ENCODE peak calls at places on chromosomes 7 and 10, in four cellular contexts. I is HCT116, J is HepG2, H is SK-N-SH. R is an unnamed sample.

GRCh38 chr10:129768437-129769355 is 195.4 kb downstream of the EBF3 start:
- DNase-seq in I (no peak), J (no peak), H (no peak), R (no peak)

GRCh38 chr7:101124376-101125056 is 2.4 kb upstream of the SERPINE1 start:
- DNase-seq in I (no peak), J (peak; percentile 84), H (no peak), R (no peak)

GRCh38 chr10:14063531-14064317 is 267.0 kb downstream of the FRMD4A start:
- DNase-seq in I (no peak), J (no peak), H (no peak), R (no peak)

GRCh38 chr10:46551701-46552525 is 4.5 kb downstream of the GPRIN2 start:
- DNase-seq in I (no peak), J (no peak), H (no peak), R (no peak)

GRCh38 chr7:130904792-130905191 is 170.8 kb upstream of the KLF14 start:
- DNase-seq in I (no peak), J (no peak), H (no peak), R (no peak)

GRCh38 chr10:62637249-62638061 is 167.1 kb upstream of the ADO start:
- DNase-seq in I (no peak), J (peak; percentile 7), H (no peak), R (no peak)

GRCh38 chr10:35940067-35940989 is 298.2 kb upstream of the FZD8 start:
- DNase-seq in I (no peak), J (no peak), H (no peak), R (no peak)

GRCh38 chr10:15515207-15515606 is 144.1 kb upstream of the FAM171A1 start:
- DNase-seq in I (no peak), J (no peak), H (no peak), R (no peak)

GRCh38 chr7:37081436-37081835 is 357.1 kb upstream of the AOAH start:
- DNase-seq in I (no peak), J (no peak), H (no peak), R (no peak)

GRCh38 chr7:73770002-73770859 is at the start of gene CLDN3:
- DNase-seq in I (peak; percentile 73), J (no peak), H (peak; percentile 82), R (no peak)

GRCh38 chr7:137829337-137829992 is 17.3 kb downstream of the DGKI start:
- DNase-seq in I (no peak), J (no peak), H (no peak), R (no peak)

GRCh38 chr7:101971457-101971856 is 154.0 kb downstream of the CUX1 start:
- DNase-seq in I (no peak), J (no peak), H (no peak), R (no peak)

GRCh38 chr7:100887186-100887954 is 2.1 kb downstream of the UFSP1 start:
- DNase-seq in I (no peak), J (no peak), H (peak; percentile 54), R (peak; percentile 41)

GRCh38 chr7:106279425-106280182 is 5.2 kb downstream of the NAMPT start:
- DNase-seq in I (no peak), J (no peak), H (no peak), R (peak; percentile 57)

GRCh38 chr7:76231071-76231470 is 29.4 kb downstream of the SRRM3 start:
- DNase-seq in I (no peak), J (no peak), H (no peak), R (peak; percentile 4)

GRCh38 chr7:154931906-154932305 is 71.0 kb downstream of the PAXIP1 start:
- DNase-seq in I (no peak), J (no peak), H (no peak), R (no peak)

GRCh38 chr10:50554995-50555568 is 68.7 kb downstream of the SGMS1 start:
- DNase-seq in I (no peak), J (no peak), H (no peak), R (peak; percentile 81)

GRCh38 chr7:36884863-36885262 is 160.6 kb upstream of the AOAH start:
- DNase-seq in I (no peak), J (no peak), H (no peak), R (no peak)

GRCh38 chr10:102247724-102248123 is 2.4 kb downstream of the GBF1 start:
- DNase-seq in I (no peak), J (no peak), H (no peak), R (no peak)

GRCh38 chr7:151689196-151689971 is 169.7 kb upstream of the RHEB start:
- DNase-seq in I (no peak), J (no peak), H (no peak), R (no peak)

GRCh38 chr7:120370954-120371353 is 98.0 kb downstream of the KCND2 start:
- DNase-seq in I (no peak), J (no peak), H (no peak), R (no peak)

GRCh38 chr10:6244510-6244909 is 41.8 kb downstream of the PFKFB3 start:
- DNase-seq in I (no peak), J (no peak), H (no peak), R (no peak)

GRCh38 chr10:48885376-48885775 is 54.3 kb downstream of the LRRC18 start:
- DNase-seq in I (peak; percentile 8), J (peak; percentile 3), H (peak; percentile 70), R (peak; percentile 42)

GRCh38 chr10:91313-91712 is 42.2 kb upstream of the TUBB8 start:
- DNase-seq in I (no peak), J (no peak), H (no peak), R (no peak)

GRCh38 chr10:22087365-22087738 is 83.8 kb upstream of the DNAJC1 start:
- DNase-seq in I (no peak), J (no peak), H (no peak), R (no peak)

GRCh38 chr10:90276894-90277447 is 575.6 kb downstream of the KIF20B start:
- DNase-seq in I (no peak), J (no peak), H (no peak), R (no peak)

GRCh38 chr7:135808206-135808605 is 59.6 kb upstream of the FAM180A start:
- DNase-seq in I (no peak), J (no peak), H (no peak), R (no peak)

GRCh38 chr7:74224511-74224832 is 14.7 kb downstream of the LAT2 start:
- DNase-seq in I (no peak), J (no peak), H (no peak), R (no peak)

GRCh38 chr7:27032843-27033242 is 63.0 kb downstream of the HOXA1 start:
- DNase-seq in I (no peak), J (no peak), H (no peak), R (no peak)

GRCh38 chr10:59181668-59182067 is 5.2 kb downstream of the PHYHIPL start:
- DNase-seq in I (peak; percentile 50), J (peak; percentile 88), H (peak; percentile 70), R (no peak)

GRCh38 chr10:61197022-61197421 is 253.0 kb upstream of the RHOBTB1 start:
- DNase-seq in I (no peak), J (no peak), H (no peak), R (no peak)
- TF ChIP-seq POLR2AphosphoS5 in I (no peak), J (no peak), H (no peak), R (no peak)

GRCh38 chr7:5117095-5117970 is 71.7 kb downstream of the RBAK start:
- DNase-seq in I (no peak), J (no peak), H (no peak), R (no peak)
- TF ChIP-seq ELF1 in I (no peak), J (no peak), H (no peak), R (no peak)

GRCh38 chr7:134806197-134806596 is 26.8 kb downstream of the CALD1 start:
- DNase-seq in I (no peak), J (no peak), H (no peak), R (no peak)

GRCh38 chr7:134802762-134803161 is 23.3 kb downstream of the CALD1 start:
- DNase-seq in I (no peak), J (no peak), H (no peak), R (no peak)

GRCh38 chr7:134799387-134799786 is 20.0 kb downstream of the CALD1 start:
- DNase-seq in I (no peak), J (no peak), H (no peak), R (no peak)

GRCh38 chr7:134804854-134805253 is 25.4 kb downstream of the CALD1 start:
- DNase-seq in I (no peak), J (no peak), H (no peak), R (no peak)

DNA sequence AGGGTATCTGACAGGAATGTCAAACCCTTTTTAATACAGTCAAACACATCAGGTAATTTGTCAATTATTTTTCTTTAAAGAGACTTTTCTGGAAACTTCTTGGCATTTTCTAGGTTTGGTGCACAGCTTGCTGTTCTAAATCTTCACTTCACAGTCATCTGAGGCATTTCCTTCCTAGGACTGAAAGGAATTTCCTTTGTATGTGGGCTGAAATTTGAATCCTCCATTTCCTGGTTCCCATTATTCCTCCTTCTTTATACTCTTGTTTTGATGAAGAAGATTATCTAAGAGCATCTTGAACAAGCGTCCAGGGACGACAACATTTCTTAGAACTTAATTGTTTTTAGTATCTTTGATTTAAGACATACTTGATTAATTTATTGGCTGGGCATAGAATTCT is 24.9 kb downstream of the CALD1 start:
- DNase-seq in I (no peak), J (no peak), H (no peak), R (no peak)
- TF ChIP-seq POLR2AphosphoS5 in I (no peak), J (no peak), H (no peak), R (no peak)

DNA sequence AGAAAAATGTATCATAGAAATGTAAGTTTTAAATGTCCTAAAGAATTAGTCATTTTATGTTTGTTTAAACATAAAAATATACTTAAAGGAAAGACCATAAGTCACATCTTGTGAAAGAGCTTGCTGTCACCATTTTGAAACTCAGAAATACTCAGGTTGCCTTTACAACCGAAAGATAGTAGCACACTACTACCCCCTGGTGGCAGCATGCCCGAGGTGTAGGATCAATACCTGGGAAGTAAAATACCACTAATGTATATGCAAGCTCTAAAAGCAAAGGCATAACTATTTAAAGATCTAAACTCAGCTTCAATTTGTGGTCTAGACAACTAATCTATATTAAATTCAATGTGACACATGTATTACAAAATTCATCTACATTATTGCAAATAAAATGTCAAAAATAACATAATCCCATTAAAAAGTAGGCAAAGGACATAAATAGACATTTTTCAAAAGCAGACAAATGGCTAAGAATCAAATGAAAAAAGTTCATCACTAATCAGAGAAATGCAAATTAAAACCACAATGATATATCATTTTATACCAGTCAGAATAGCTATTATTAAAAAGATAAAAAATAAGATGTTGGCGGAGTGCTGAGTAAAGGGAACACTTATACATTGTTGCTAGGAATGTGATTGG is 47.7 kb upstream of the FGL2 start:
- DNase-seq in I (peak; percentile 71), J (peak; percentile 77), H (peak; percentile 72), R (peak; percentile 74)
- TF ChIP-seq ELF1 in I (no peak), J (no peak), H (no peak), R (no peak)